ENCODE peak calls at places on chromosomes 7 and 10, in ten cellular contexts. C, A, F, L, Y, T, G, R, O and E are unnamed samples.

GRCh38 chr10:73251683-73252444 is 580 bp downstream of the MRPS16 start:
- DNase-seq in L (peak), Y (peak), T (no peak), C (no peak), O (peak), G (peak), A (peak), F (peak), R (no peak), E (no peak)

GRCh38 chr7:109003742-109004141 is 434.1 kb downstream of the DNAJB9 start:
- DNase-seq in G (no peak), Y (no peak), O (no peak), C (no peak), F (no peak), R (no peak), T (no peak), L (no peak), A (no peak), E (peak)

GRCh38 chr7:120060283-120060682 is 212.7 kb upstream of the KCND2 start:
- DNase-seq in O (no peak), Y (peak), T (no peak), C (no peak), F (no peak), A (no peak), G (no peak), L (no peak), R (no peak), E (no peak)

GRCh38 chr10:34163075-34163905 is 651.8 kb downstream of the PARD3 start:
- DNase-seq in R (no peak), O (no peak), L (no peak), F (no peak), A (no peak), G (no peak), T (no peak), Y (no peak), C (no peak), E (no peak)

GRCh38 chr10:84138478-84139125 is 707 bp upstream of the GHITM start:
- DNase-seq in F (peak), R (no peak), Y (no peak), A (peak), T (no peak), O (peak), C (peak), L (no peak), G (peak), E (no peak)

GRCh38 chr10:11237571-11237970 is 219.9 kb downstream of the CELF2 start:
- DNase-seq in F (no peak), Y (no peak), C (no peak), R (no peak), A (no peak), O (no peak), L (peak), T (no peak), G (no peak), E (no peak)

GRCh38 chr7:104943502-104944343 is 70.3 kb upstream of the KMT2E start:
- DNase-seq in R (peak), G (peak), L (peak), A (peak), C (peak), F (peak), O (peak), T (peak), Y (peak), E (peak)

GRCh38 chr10:77641788-77642397 is 4.3 kb upstream of the KCNMA1 start:
- DNase-seq in A (peak), T (peak), Y (no peak), C (peak), R (peak), G (no peak), F (peak), O (no peak), L (peak), E (peak)

GRCh38 chr10:106424076-106424475 is 740.4 kb downstream of the SORCS1 start:
- DNase-seq in L (no peak), O (no peak), T (no peak), R (no peak), Y (no peak), F (no peak), A (no peak), G (no peak), C (no peak), E (no peak)

GRCh38 chr7:70056363-70056762 is 458.1 kb downstream of the AUTS2 start:
- DNase-seq in F (no peak), L (no peak), T (no peak), R (no peak), A (no peak), G (no peak), C (no peak), O (no peak), Y (no peak), E (no peak)

GRCh38 chr7:15457959-15458955 is 103.6 kb downstream of the AGMO start:
- DNase-seq in G (no peak), T (no peak), L (no peak), F (no peak), R (no peak), C (no peak), O (no peak), A (no peak), Y (no peak), E (no peak)

GRCh38 chr7:25885057-25885576 is 266.9 kb upstream of the NFE2L3 start:
- DNase-seq in L (no peak), F (no peak), T (no peak), G (no peak), O (no peak), R (no peak), A (no peak), Y (no peak), C (no peak), E (no peak)

GRCh38 chr7:137915266-137915665 is 68.5 kb upstream of the DGKI start:
- DNase-seq in A (no peak), G (no peak), O (no peak), T (no peak), R (no peak), L (no peak), Y (no peak), C (no peak), F (no peak), E (no peak)

GRCh38 chr7:12094365-12094921 is 116.7 kb upstream of the TMEM106B start:
- DNase-seq in A (no peak), C (no peak), T (no peak), F (no peak), G (no peak), Y (no peak), O (no peak), R (no peak), L (no peak), E (no peak)

GRCh38 chr7:27225005-27225934 is 17.3 kb upstream of the EVX1 start:
- DNase-seq in R (no peak), O (no peak), A (no peak), T (no peak), G (no peak), F (no peak), Y (no peak), L (no peak), C (no peak), E (no peak)

GRCh38 chr10:61592581-61592980 is 70.1 kb upstream of the CABCOCO1 start:
- DNase-seq in A (no peak), O (no peak), Y (no peak), G (no peak), R (no peak), L (no peak), T (no peak), C (no peak), F (no peak), E (no peak)

GRCh38 chr7:121798896-121799295 is 74.1 kb upstream of the PTPRZ1 start:
- DNase-seq in L (no peak), T (no peak), A (no peak), G (no peak), Y (no peak), F (no peak), O (no peak), C (no peak), R (no peak), E (no peak)

GRCh38 chr7:98823226-98823625 is 46.6 kb downstream of the TMEM130 start:
- DNase-seq in Y (no peak), F (no peak), A (no peak), R (no peak), L (no peak), O (no peak), T (no peak), G (no peak), C (no peak), E (no peak)

GRCh38 chr7:140017543-140017942 is 45.2 kb downstream of the PARP12 start:
- DNase-seq in L (no peak), A (no peak), R (no peak), O (peak), F (no peak), Y (no peak), C (no peak), G (no peak), T (no peak), E (no peak)

GRCh38 chr7:155233703-155234492 is 63.8 kb upstream of the INSIG1 start:
- DNase-seq in O (peak), R (no peak), Y (no peak), A (no peak), T (no peak), C (no peak), F (no peak), G (peak), L (no peak), E (no peak)

GRCh38 chr7:107201795-107202450 is 33.1 kb downstream of the HBP1 start:
- DNase-seq in C (peak), R (peak), O (no peak), Y (no peak), T (no peak), F (peak), G (no peak), A (peak), L (no peak), E (no peak)

GRCh38 chr10:124416733-124417132 is 2.0 kb downstream of the OAT start:
- DNase-seq in Y (no peak), R (no peak), C (no peak), L (no peak), O (no peak), T (no peak), G (no peak), F (no peak), A (no peak), E (no peak)

GRCh38 chr10:49700997-49701396 is 21.5 kb downstream of the C10orf53 start:
- DNase-seq in A (no peak), C (no peak), O (no peak), Y (no peak), T (no peak), F (no peak), L (no peak), G (no peak), R (no peak), E (no peak)

GRCh38 chr10:22615819-22616499 is 98.4 kb downstream of the PIP4K2A start:
- DNase-seq in F (peak), Y (peak), C (no peak), A (peak), R (no peak), O (peak), T (no peak), G (peak), L (peak), E (no peak)

GRCh38 chr10:110619514-110619913 is 24.6 kb upstream of the RBM20 start:
- DNase-seq in T (no peak), A (no peak), F (no peak), C (no peak), Y (no peak), R (no peak), L (no peak), G (no peak), O (no peak), E (no peak)